ENCODE peak calls at places on chromosomes 6 and 20, in five cellular contexts. U is activated T-helper 1 cell treated with Interleukin-2 at 50 U/mL for 16 hours; L is HFF-Myc; Y is GM03348; K is stimulated activated CD8-positive, alpha-beta memory T cell treated with anti-CD3 and anti-CD28 coated beads, Interleukin-7, amount 100 ng/mL, for 1 hour. W is an unnamed sample.
A peak's percentile ranks its signal among the peaks of the same experiment; 100 is the strongest.

GRCh38 chr20:2475850-2476741 is 5.5 kb upstream of the SNRPB start:
- DNase-seq in U (no peak), L (no peak), Y (no peak), K (no peak), W (no peak)

GRCh38 chr20:47950103-47950502 is 164.8 kb upstream of the SULF2 start:
- DNase-seq in U (no peak), L (no peak), Y (no peak), K (no peak), W (no peak)

GRCh38 chr6:105896821-105897095 is 189.4 kb upstream of the PRDM1 start:
- DNase-seq in U (no peak), L (no peak), Y (no peak), K (no peak), W (no peak)

GRCh38 chr6:87029711-87030314 is 65.1 kb downstream of the CGA start:
- DNase-seq in U (no peak), L (peak; percentile 22), Y (peak; percentile 62), K (no peak), W (no peak)

GRCh38 chr20:1854246-1854645 is 41.0 kb upstream of the SIRPA start:
- DNase-seq in U (no peak), L (no peak), Y (no peak), K (no peak), W (no peak)

GRCh38 chr6:56370591-56371198 is 123.3 kb upstream of the COL21A1 start:
- DNase-seq in U (no peak), L (peak; percentile 84), Y (peak; percentile 70), K (no peak), W (no peak)

GRCh38 chr6:128363424-128363823 is 157.0 kb downstream of the PTPRK start:
- DNase-seq in U (no peak), L (no peak), Y (no peak), K (no peak), W (no peak)

GRCh38 chr20:20368414-20369352 is 779 bp downstream of the INSM1 start:
- DNase-seq in U (no peak), L (no peak), Y (no peak), K (no peak), W (no peak)

GRCh38 chr20:48317578-48317977 is 510.2 kb downstream of the PREX1 start:
- DNase-seq in U (no peak), L (no peak), Y (no peak), K (no peak), W (no peak)

GRCh38 chr6:158284340-158285210 is 27.7 kb upstream of the TULP4 start:
- DNase-seq in U (no peak), L (peak; percentile 44), Y (peak; percentile 77), K (no peak), W (no peak)

GRCh38 chr20:58179432-58180099 is 48.9 kb downstream of the ANKRD60 start:
- DNase-seq in U (peak; percentile 50), L (no peak), Y (peak; percentile 91), K (peak; percentile 32), W (peak; percentile 60)

GRCh38 chr6:155402656-155403304 is 52.9 kb downstream of the NOX3 start:
- DNase-seq in U (no peak), L (no peak), Y (no peak), K (no peak), W (no peak)

GRCh38 chr6:96124778-96125177 is 109.0 kb downstream of the FUT9 start:
- DNase-seq in U (no peak), L (no peak), Y (no peak), K (no peak), W (no peak)

GRCh38 chr6:91082311-91082803 is 495.5 kb upstream of the MAP3K7 start:
- DNase-seq in U (no peak), L (no peak), Y (no peak), K (no peak), W (no peak)

GRCh38 chr6:41576667-41577066 is 30.5 kb downstream of the FOXP4 start:
- DNase-seq in U (no peak), L (no peak), Y (no peak), K (no peak), W (no peak)

GRCh38 chr20:13865825-13866351 is 81.1 kb downstream of the NDUFAF5 start:
- DNase-seq in U (no peak), L (peak; percentile 3), Y (peak; percentile 71), K (no peak), W (no peak)

GRCh38 chr20:24993337-24994185 is 1.0 kb upstream of the APMAP start:
- DNase-seq in U (no peak), L (no peak), Y (peak; percentile 59), K (no peak), W (no peak)

GRCh38 chr20:35302421-35303335 is 10.5 kb upstream of the FAM83C start:
- DNase-seq in U (no peak), L (no peak), Y (no peak), K (no peak), W (no peak)

GRCh38 chr6:63740709-63741108 is 105.1 kb downstream of the PHF3 start:
- DNase-seq in U (no peak), L (peak; percentile 69), Y (peak; percentile 30), K (no peak), W (no peak)

GRCh38 chr6:14085176-14085787 is 32.3 kb upstream of the CD83 start:
- DNase-seq in U (no peak), L (no peak), Y (no peak), K (no peak), W (no peak)

GRCh38 chr6:117920493-117920845 is 13.4 kb downstream of the SLC35F1 start:
- DNase-seq in U (no peak), L (no peak), Y (no peak), K (no peak), W (no peak)

GRCh38 chr6:86723729-86724128 is 213.6 kb upstream of the HTR1E start:
- DNase-seq in U (no peak), L (no peak), Y (no peak), K (no peak), W (no peak)

GRCh38 chr6:155078331-155078745 is 83.2 kb downstream of the TIAM2 start:
- DNase-seq in U (no peak), L (no peak), Y (peak; percentile 16), K (no peak), W (no peak)

GRCh38 chr20:59064214-59064722 is 21.7 kb upstream of the PRELID3B start:
- DNase-seq in U (no peak), L (no peak), Y (no peak), K (no peak), W (no peak)

W was measured in activated gamma-delta T cell treated with Interleukin-2 at 50 U/mL for 16 hours.